ENCODE peak calls at places on chromosomes 1 and 21, in six cellular contexts. M is breast epithelium, B is HCT116, T is K562, A is sigmoid colon, G is H1. H is an unnamed sample.

GRCh38 chr1:36467027-36467410 is 2.8 kb upstream of the MRPS15 start:
- DNase-seq in B (no peak), T (no peak), G (no peak), A (no peak), M (no peak), H (no peak)

GRCh38 chr21:34782666-34783365 is 114.0 kb downstream of the CLIC6 start:
- DNase-seq in T (no peak), A (no peak), M (no peak), B (no peak), G (no peak), H (no peak)

GRCh38 chr1:226938903-226939438 is 1.1 kb upstream of the COQ8A start:
- DNase-seq in M (no peak), A (no peak), B (no peak), T (no peak), G (no peak), H (no peak)

GRCh38 chr1:45721207-45721606 is 29.2 kb downstream of the IPP start:
- DNase-seq in B (no peak), T (no peak), M (no peak), G (no peak), A (no peak), H (no peak)

GRCh38 chr1:1599030-1599916 is 662 bp downstream of the FNDC10 start:
- DNase-seq in T (peak), A (no peak), G (no peak), M (no peak), B (no peak), H (no peak)

GRCh38 chr1:7262611-7263010 is 477.4 kb downstream of the CAMTA1 start:
- DNase-seq in T (no peak), M (no peak), A (no peak), G (no peak), B (no peak), H (no peak)

GRCh38 chr1:100750002-100750885 is 30.7 kb downstream of the VCAM1 start:
- DNase-seq in G (no peak), M (no peak), A (no peak), T (peak), B (no peak), H (no peak)

GRCh38 chr1:116497660-116498059 is 73.2 kb downstream of the CD58 start:
- DNase-seq in M (no peak), B (no peak), G (no peak), A (no peak), T (no peak), H (no peak)

GRCh38 chr1:85579619-85580018 is 942 bp upstream of the CCN1 start:
- DNase-seq in B (no peak), T (no peak), M (no peak), A (peak), G (no peak), H (no peak)

GRCh38 chr1:153962088-153963029 is 978 bp downstream of the SLC39A1 start:
- DNase-seq in A (peak), B (no peak), T (no peak), M (no peak), G (no peak), H (peak)

GRCh38 chr1:226487921-226488320 is 60.6 kb upstream of the STUM start:
- DNase-seq in G (no peak), T (no peak), A (no peak), M (no peak), B (no peak), H (no peak)

GRCh38 chr1:87600070-87600469 is 271.4 kb downstream of the LMO4 start:
- DNase-seq in A (no peak), B (no peak), M (no peak), T (no peak), G (no peak), H (no peak)

GRCh38 chr1:199573047-199573446 is 454.5 kb upstream of the NR5A2 start:
- DNase-seq in A (no peak), G (no peak), B (no peak), T (no peak), M (no peak), H (peak)

GRCh38 chr21:34700605-34701004 is 31.8 kb downstream of the CLIC6 start:
- DNase-seq in G (no peak), A (no peak), M (peak), B (no peak), T (no peak), H (no peak)

GRCh38 chr1:152886090-152886489 is 8.0 kb downstream of the SMCP start:
- DNase-seq in T (no peak), M (no peak), G (no peak), A (no peak), B (no peak), H (no peak)

GRCh38 chr1:105964879-105965278 is 1091.6 kb upstream of the PRMT6 start:
- DNase-seq in M (no peak), T (no peak), G (no peak), B (no peak), A (no peak), H (no peak)

GRCh38 chr1:209672705-209673630 is 2.2 kb upstream of the G0S2 start:
- DNase-seq in A (no peak), G (no peak), T (no peak), M (no peak), B (no peak), H (no peak)

GRCh38 chr1:190633488-190633887 is 155.8 kb upstream of the BRINP3 start:
- DNase-seq in A (no peak), M (no peak), G (no peak), T (no peak), B (no peak), H (no peak)

GRCh38 chr1:172723251-172723650 is 64.3 kb downstream of the FASLG start:
- DNase-seq in M (no peak), T (no peak), G (no peak), A (no peak), B (no peak), H (no peak)

GRCh38 chr1:159015440-159015909 is 5.8 kb downstream of the IFI16 start:
- DNase-seq in T (peak), M (no peak), G (no peak), B (no peak), A (peak), H (peak)

GRCh38 chr1:173344034-173344743 is 132.9 kb upstream of the PRDX6 start:
- DNase-seq in B (no peak), M (no peak), T (no peak), A (no peak), G (no peak), H (no peak)

GRCh38 chr1:159009704-159010361 is at the start of gene IFI16:
- DNase-seq in A (peak), T (peak), B (no peak), M (no peak), G (no peak), H (peak)

GRCh38 chr1:225882008-225882698 is at the start of gene TMEM63A:
- DNase-seq in M (peak), T (peak), B (peak), A (peak), G (peak), H (peak)

GRCh38 chr1:172732427-172732826 is 73.5 kb downstream of the FASLG start:
- DNase-seq in A (no peak), M (no peak), G (no peak), T (no peak), B (no peak), H (no peak)

GRCh38 chr1:111270781-111271463 is 19.7 kb upstream of the CHIA start:
- DNase-seq in M (no peak), B (no peak), G (no peak), T (no peak), A (no peak), H (no peak)

GRCh38 chr21:46113497-46114176 is 15.7 kb downstream of the COL6A2 start:
- DNase-seq in B (no peak), A (peak), M (peak), T (no peak), G (no peak), H (no peak)

GRCh38 chr21:31914472-31914871 is 41.7 kb downstream of the HUNK start:
- DNase-seq in T (no peak), G (no peak), B (no peak), A (no peak), M (no peak), H (no peak)

GRCh38 chr1:191350938-191351337 is 807.3 kb upstream of the RGS18 start:
- DNase-seq in A (no peak), B (no peak), G (no peak), M (no peak), T (no peak), H (no peak)

GRCh38 chr1:218592688-218593087 is 247.6 kb downstream of the TGFB2 start:
- DNase-seq in B (no peak), T (no peak), G (no peak), M (no peak), A (no peak), H (no peak)

GRCh38 chr1:173954179-173954578 is 37.1 kb upstream of the SERPINC1 start:
- DNase-seq in B (no peak), A (no peak), G (no peak), M (no peak), T (no peak), H (no peak)

GRCh38 chr21:31897311-31897710 is 24.5 kb downstream of the HUNK start:
- DNase-seq in A (no peak), G (no peak), T (no peak), M (no peak), B (no peak), H (no peak)

GRCh38 chr1:99661780-99662179 is 15.9 kb downstream of the PALMD start:
- DNase-seq in M (no peak), G (no peak), T (no peak), A (no peak), B (no peak), H (no peak)

GRCh38 chr21:31865429-31865970 is 7.3 kb upstream of the HUNK start:
- DNase-seq in A (no peak), B (no peak), M (no peak), G (no peak), T (no peak), H (no peak)

DNA sequence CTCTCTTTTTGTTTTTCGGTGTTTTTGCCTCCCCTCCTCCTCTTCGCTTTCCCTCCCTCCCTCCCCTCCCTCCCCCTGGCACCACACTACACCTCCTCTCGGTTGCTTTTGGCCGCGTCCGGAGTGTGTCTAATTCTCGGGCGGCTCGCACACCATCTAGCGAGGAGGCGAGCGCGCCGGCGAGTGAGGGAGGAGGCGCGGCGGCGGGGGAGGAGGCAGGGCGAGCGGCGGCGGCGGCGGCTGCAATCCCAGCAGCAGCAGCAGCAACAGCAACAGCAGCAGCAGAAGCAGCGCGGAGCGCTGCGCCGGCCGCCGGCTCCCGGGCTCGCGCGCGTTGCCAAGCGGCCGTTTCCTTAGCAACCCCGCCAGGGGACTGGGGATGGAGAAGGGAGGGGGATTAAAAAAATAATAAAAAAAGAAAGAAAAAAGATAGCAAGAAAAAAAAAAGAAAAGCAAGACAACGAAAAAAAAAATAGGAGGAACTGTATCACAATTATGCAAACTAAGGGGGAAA is 408 bp upstream of the NEGR1 start:
- DNase-seq in A (peak), B (no peak), T (peak), G (no peak), M (peak), H (peak)
- TF ChIP-seq POLR2AphosphoS5 in A (peak), B (no peak), T (no peak), G (no peak), M (no peak), H (no peak)

DNA sequence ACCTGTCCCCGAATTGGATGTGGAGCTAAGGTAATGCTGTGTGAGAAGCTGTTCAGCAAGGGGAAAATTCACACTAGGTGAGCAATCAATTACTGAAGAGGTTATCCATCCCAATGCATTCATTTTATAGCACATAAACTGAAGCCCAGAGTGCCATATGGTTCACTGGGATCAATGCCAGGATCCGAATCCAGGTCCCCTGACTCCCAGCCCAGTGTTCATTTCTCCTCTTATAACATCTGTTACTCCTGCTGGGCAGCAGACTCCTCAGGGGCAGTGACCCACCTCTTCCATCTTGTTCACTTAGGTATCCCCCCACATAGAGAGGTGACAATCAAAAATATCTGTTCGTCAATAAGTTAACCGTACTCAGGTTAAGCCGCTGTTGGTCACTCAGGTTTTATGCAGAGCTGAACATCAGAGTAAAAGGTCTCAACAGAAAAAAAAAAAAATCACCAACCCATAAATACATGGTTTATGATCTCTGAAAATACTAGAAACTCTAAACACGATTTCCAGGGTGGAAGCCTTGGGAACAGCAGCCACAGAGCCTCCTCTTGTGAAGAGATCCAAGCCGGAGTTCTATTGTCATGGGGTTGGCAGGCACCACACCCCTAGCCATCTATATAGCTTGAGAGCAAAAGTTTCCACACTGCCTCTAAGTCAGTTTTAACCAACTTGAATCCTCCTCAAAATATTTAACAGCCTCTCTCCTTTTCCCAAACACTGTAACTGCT is 13.4 kb upstream of the SEC16B start:
- DNase-seq in M (no peak), B (no peak), A (no peak), T (no peak), G (no peak), H (no peak)
- H3K4me3 ChIP-seq in M (peak), B (no peak), A (no peak), T (no peak), G (no peak), H (no peak)

DNA sequence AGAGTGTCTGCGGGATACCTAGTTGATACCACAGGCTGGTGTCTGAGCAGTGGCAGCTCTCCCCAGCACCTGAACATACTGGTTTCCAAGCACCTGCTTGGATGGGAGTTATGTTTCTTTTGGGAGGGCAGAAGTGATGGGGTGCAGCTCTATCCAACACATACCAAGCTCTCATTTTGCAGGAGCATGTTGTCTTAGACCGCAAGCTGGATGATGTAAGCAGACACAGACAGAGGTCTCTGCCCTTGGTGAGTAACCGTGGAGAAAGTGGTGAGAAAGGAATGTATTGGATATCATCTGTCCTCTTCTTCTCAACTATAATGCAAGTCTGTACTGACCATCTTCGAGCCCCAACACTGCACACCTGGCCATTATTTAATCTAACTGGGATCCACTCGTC is 37.4 kb downstream of the ZNF496 start:
- DNase-seq in G (no peak), B (no peak), A (no peak), M (no peak), T (no peak), H (no peak)
- TF ChIP-seq POLR2A in G (no peak), B (no peak), A (no peak), M (no peak), T (no peak), H (no peak)

GRCh38 chr1:61152066-61152465 is 69.7 kb downstream of the NFIA start:
- DNase-seq in M (no peak), B (no peak), A (no peak), T (no peak), G (no peak), H (no peak)
- TF ChIP-seq POLR2AphosphoS5 in M (no peak), B (no peak), A (no peak), T (no peak), G (no peak), H (no peak)

GRCh38 chr1:157154940-157155514 is 16.8 kb upstream of the ETV3 start:
- DNase-seq in M (no peak), A (no peak), T (peak), B (no peak), G (no peak), H (no peak)

GRCh38 chr1:157156058-157156541 is 17.9 kb upstream of the ETV3 start:
- DNase-seq in B (peak), G (peak), T (peak), M (no peak), A (peak), H (peak)

GRCh38 chr1:157154291-157154690 is 16.1 kb upstream of the ETV3 start:
- DNase-seq in M (no peak), B (no peak), T (no peak), G (no peak), A (no peak), H (no peak)

GRCh38 chr1:157153743-157154142 is 15.5 kb upstream of the ETV3 start:
- DNase-seq in B (no peak), M (no peak), G (no peak), A (no peak), T (no peak), H (no peak)

DNA sequence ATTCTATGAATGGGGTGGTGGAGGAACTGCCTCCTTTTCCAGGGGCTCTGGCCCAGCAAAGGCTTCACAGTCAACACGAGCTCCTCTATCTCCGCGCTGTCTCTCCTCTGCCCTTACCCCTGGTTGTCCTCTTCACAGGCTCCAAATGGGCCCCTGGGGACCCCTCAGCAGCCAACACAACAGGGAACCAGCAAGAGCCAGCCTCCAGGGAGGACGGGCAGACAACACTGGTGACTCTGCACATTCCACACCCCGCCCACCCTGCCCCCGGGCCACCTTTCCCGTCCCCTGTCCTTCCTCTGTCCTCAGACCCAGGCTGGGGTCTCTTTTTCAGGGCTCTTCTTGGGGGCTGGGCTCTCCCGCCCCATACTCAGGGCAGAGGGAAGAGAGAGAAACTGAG is 17.5 kb upstream of the ETV3 start:
- DNase-seq in T (no peak), A (no peak), M (no peak), B (no peak), G (no peak), H (no peak)
- H3K4me3 ChIP-seq in T (peak), A (no peak), M (peak), B (peak), G (no peak), H (no peak)

DNA sequence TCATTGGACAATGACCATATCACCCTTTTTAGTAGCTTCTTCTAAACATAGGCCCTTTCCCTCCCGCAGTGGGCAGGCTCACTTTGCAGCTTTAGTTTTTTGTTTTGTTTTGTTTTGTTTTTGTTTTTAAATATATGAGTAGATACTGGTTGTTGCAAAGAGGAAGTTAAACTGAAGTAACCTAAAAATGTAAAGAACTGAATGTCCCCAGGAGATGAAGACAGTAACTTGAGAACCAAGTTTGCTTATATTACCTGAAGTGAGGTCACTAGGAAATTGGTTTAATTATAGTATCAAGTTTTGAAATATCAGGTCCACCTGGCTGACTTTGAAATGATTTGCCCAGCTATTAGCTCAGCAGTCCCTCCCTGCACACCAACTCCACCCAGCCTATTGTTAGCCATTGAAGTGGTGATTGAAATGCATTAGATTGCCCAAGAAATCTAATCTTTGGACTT is 18.2 kb downstream of the SMAP2 start:
- DNase-seq in G (no peak), T (no peak), M (no peak), B (no peak), A (no peak), H (no peak)
- TF ChIP-seq POLR2A in G (no peak), T (no peak), M (no peak), B (no peak), A (no peak), H (no peak)

GRCh38 chr1:28176492-28177470 is at the start of gene PTAFR:
- DNase-seq in B (no peak), G (no peak), A (no peak), M (no peak), T (no peak), H (no peak)
- TF ChIP-seq POLR2AphosphoS5 in B (no peak), G (no peak), A (no peak), M (no peak), T (no peak), H (no peak)